ENCODE peak calls at places on chromosomes 13 and 19, in four cellular contexts. S is H1, C is HepG2, J is NT2/D1. F is an unnamed sample.

GRCh38 chr13:33610471-33611015 is 207.4 kb upstream of the RFC3 start:
- DNase-seq in S (peak; percentile 36), C (peak; percentile 95), J (no peak), F (no peak)

GRCh38 chr13:74210693-74211393 is 76.6 kb upstream of the KLF12 start:
- DNase-seq in S (no peak), C (no peak), J (no peak), F (peak; percentile 51)

GRCh38 chr13:21478881-21479808 is 20.0 kb upstream of the ZDHHC20 start:
- DNase-seq in S (no peak), C (peak; percentile 72), J (no peak), F (peak; percentile 20)

GRCh38 chr19:15649526-15649925 is 8.8 kb downstream of the CYP4F3 start:
- DNase-seq in S (no peak), C (no peak), J (no peak), F (no peak)

GRCh38 chr19:51131780-51132680 is 7.3 kb downstream of the SIGLEC9 start:
- DNase-seq in S (no peak), C (no peak), J (no peak), F (no peak)

GRCh38 chr13:65889368-65889767 is 1340.8 kb downstream of the PCDH9 start:
- DNase-seq in S (no peak), C (no peak), J (no peak), F (no peak)

GRCh38 chr19:6393074-6393981 is at the start of gene GTF2F1:
- DNase-seq in S (peak; percentile 79), C (peak; percentile 89), J (peak; percentile 93), F (peak; percentile 99)

GRCh38 chr19:41309225-41310030 is 544 bp upstream of the CCDC97 start:
- DNase-seq in S (no peak), C (no peak), J (no peak), F (no peak)

GRCh38 chr19:32354345-32354744 is 8.9 kb downstream of the ZNF507 start:
- DNase-seq in S (no peak), C (no peak), J (no peak), F (no peak)

GRCh38 chr19:29714953-29715694 is at the start of gene C19orf12:
- DNase-seq in S (no peak), C (peak; percentile 18), J (no peak), F (peak; percentile 79)

GRCh38 chr13:114131581-114132418 is 623 bp downstream of the RASA3 start:
- DNase-seq in S (no peak), C (no peak), J (no peak), F (no peak)

GRCh38 chr13:110405597-110406450 is 98.7 kb downstream of the COL4A2 start:
- DNase-seq in S (no peak), C (no peak), J (no peak), F (no peak)

GRCh38 chr19:55986487-55986886 is at the start of gene NLRP5:
- DNase-seq in S (no peak), C (no peak), J (no peak), F (no peak)

GRCh38 chr19:12938536-12939291 is at the start of gene CALR:
- DNase-seq in S (no peak), C (no peak), J (no peak), F (no peak)

GRCh38 chr13:75418997-75419396 is 63.0 kb downstream of the TBC1D4 start:
- DNase-seq in S (no peak), C (no peak), J (no peak), F (no peak)

GRCh38 chr19:36032251-36033104 is at the start of gene CLIP3:
- DNase-seq in S (no peak), C (no peak), J (no peak), F (no peak)

GRCh38 chr13:71880753-71881541 is 13.9 kb upstream of the DACH1 start:
- DNase-seq in S (no peak), C (no peak), J (no peak), F (no peak)

GRCh38 chr13:49936943-49937273 is 768 bp upstream of the SPRYD7 start:
- DNase-seq in S (no peak), C (no peak), J (no peak), F (peak; percentile 15)

GRCh38 chr19:32191921-32192320 is 153.5 kb upstream of the ZNF507 start:
- DNase-seq in S (no peak), C (no peak), J (no peak), F (no peak)

GRCh38 chr19:49488863-49489537 is 1.6 kb downstream of the RPL13A start:
- DNase-seq in S (no peak), C (no peak), J (no peak), F (no peak)

GRCh38 chr19:17579523-17580244 is 24.2 kb downstream of the COLGALT1 start:
- DNase-seq in S (peak; percentile 87), C (no peak), J (peak; percentile 72), F (peak; percentile 89)

GRCh38 chr13:47437411-47437810 is 540.6 kb upstream of the HTR2A start:
- DNase-seq in S (no peak), C (no peak), J (no peak), F (no peak)

GRCh38 chr19:39444598-39445257 is 654 bp upstream of the SUPT5H start:
- DNase-seq in S (no peak), C (no peak), J (no peak), F (no peak)

GRCh38 chr13:21031594-21031993 is 29.8 kb downstream of the LATS2 start:
- DNase-seq in S (no peak), C (no peak), J (no peak), F (no peak)

GRCh38 chr19:6500837-6501739 is 1.0 kb downstream of the TUBB4A start:
- DNase-seq in S (no peak), C (no peak), J (no peak), F (no peak)

GRCh38 chr19:3670258-3670795 is 29.9 kb downstream of the PIP5K1C start:
- DNase-seq in S (no peak), C (no peak), J (no peak), F (no peak)

GRCh38 chr13:30037766-30038165 is 187.3 kb upstream of the UBL3 start:
- DNase-seq in S (no peak), C (no peak), J (no peak), F (no peak)

GRCh38 chr13:113275387-113275786 is 21.7 kb upstream of the LAMP1 start:
- DNase-seq in S (no peak), C (peak; percentile 84), J (peak; percentile 32), F (peak; percentile 39)

GRCh38 chr13:45781553-45782326 is 69.8 kb downstream of the SIAH3 start:
- DNase-seq in S (no peak), C (no peak), J (no peak), F (peak; percentile 35)

GRCh38 chr19:46678110-46678732 is 17.2 kb upstream of the DACT3 start:
- DNase-seq in S (no peak), C (no peak), J (no peak), F (peak; percentile 79)

GRCh38 chr19:23565256-23565655 is 121.8 kb downstream of the ZNF675 start:
- DNase-seq in S (no peak), C (no peak), J (no peak), F (no peak)

GRCh38 chr19:23561341-23561740 is 125.7 kb downstream of the ZNF675 start:
- DNase-seq in S (no peak), C (no peak), J (no peak), F (no peak)

GRCh38 chr19:23560051-23560450 is 127.0 kb downstream of the ZNF675 start:
- DNase-seq in S (no peak), C (no peak), J (no peak), F (no peak)

GRCh38 chr19:23558541-23558940 is 128.5 kb downstream of the ZNF675 start:
- DNase-seq in S (no peak), C (no peak), J (no peak), F (no peak)

GRCh38 chr19:23563326-23563725 is 123.7 kb downstream of the ZNF675 start:
- DNase-seq in S (no peak), C (no peak), J (no peak), F (no peak)
- TF ChIP-seq SUZ12 in S (no peak), C (no peak), J (no peak), F (no peak)

GRCh38 chr13:95356916-95357315 is 55.7 kb upstream of the ABCC4 start:
- DNase-seq in S (no peak), C (no peak), J (no peak), F (no peak)

GRCh38 chr13:95357875-95358274 is 56.6 kb upstream of the ABCC4 start:
- DNase-seq in S (no peak), C (no peak), J (no peak), F (no peak)

GRCh38 chr13:95354680-95355487 is 53.6 kb upstream of the ABCC4 start:
- DNase-seq in S (no peak), C (peak; percentile 8), J (no peak), F (no peak)

GRCh38 chr13:95354156-95354555 is 52.9 kb upstream of the ABCC4 start:
- DNase-seq in S (no peak), C (no peak), J (no peak), F (no peak)

DNA sequence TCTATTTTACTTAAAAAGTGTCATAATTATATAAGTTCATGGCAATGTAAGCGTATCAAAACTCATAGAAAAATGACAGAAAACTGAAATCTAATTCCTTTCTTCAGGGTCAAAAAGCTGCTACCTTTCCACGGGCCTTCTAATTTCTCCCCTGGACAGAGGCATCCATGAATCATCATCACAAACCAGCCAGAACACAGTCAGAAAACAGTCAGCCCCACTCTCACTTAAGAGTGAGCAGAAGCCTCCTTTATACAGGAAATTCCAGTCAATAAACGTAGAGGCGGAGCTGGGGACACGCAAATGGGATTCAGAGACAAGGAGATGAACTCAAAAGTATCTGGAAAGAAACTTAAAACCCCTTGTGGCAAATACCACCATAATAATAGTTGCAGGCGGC is 54.2 kb upstream of the ABCC4 start:
- DNase-seq in S (no peak), C (no peak), J (no peak), F (no peak)
- TF ChIP-seq SUZ12 in S (no peak), C (no peak), J (no peak), F (no peak)

GRCh38 chr19:48393559-48394330 is at the start of gene GRIN2D:
- DNase-seq in S (no peak), C (no peak), J (no peak), F (peak; percentile 46)

GRCh38 chr19:48393196-48393558 is 291 bp upstream of the GRIN2D start:
- DNase-seq in S (no peak), C (no peak), J (no peak), F (no peak)

GRCh38 chr19:48395499-48395898 is 2.0 kb downstream of the GRIN2D start:
- DNase-seq in S (no peak), C (no peak), J (no peak), F (no peak)

GRCh38 chr19:48395170-48395455 is 1.6 kb downstream of the GRIN2D start:
- DNase-seq in S (no peak), C (no peak), J (no peak), F (no peak)

DNA sequence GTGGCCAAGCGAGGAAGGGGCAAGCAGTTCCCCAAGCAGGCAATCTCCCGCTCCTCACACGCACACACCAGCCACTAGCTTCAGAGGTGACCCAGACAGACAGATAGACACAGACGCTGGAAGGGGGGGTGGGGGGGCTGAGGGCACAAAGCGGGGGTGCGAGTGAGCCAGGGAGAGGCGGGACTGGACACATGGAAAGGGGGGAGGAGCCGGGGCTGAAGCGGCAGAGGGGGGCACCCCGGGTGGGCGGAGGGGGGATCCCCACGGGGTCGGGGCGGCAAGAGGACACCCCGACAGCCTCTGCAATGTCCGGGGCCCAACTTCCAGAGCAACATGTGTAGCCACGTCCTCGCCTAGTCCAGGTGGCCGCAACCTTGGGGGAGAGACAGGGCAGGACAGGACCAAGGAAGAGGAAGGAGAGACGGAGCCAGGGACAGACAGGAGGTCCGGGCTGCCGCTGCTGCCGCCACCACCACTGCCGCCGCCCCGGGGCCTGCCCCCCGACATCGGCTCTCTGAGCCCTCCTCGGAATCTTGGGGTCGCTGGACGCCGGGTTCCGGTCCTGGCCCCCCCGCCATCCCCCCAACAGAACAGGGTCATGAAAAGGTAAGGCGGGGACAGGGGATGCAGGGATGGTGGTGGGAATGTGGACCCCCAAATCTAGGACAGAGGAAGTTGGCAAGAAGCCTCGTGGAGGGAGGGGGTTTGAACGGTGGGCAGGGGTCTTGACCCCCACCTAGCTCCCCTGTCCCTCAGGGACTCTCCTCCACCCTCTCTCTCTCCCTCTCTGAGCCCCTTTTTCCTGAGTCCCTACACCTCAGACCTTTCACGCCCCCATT is 1.1 kb downstream of the GRIN2D start:
- DNase-seq in S (no peak), C (no peak), J (no peak), F (no peak)
- TF ChIP-seq SUZ12 in S (peak; percentile 37), C (no peak), J (peak; percentile 49), F (no peak)

GRCh38 chr13:102907886-102908515 is 62.2 kb downstream of the ERCC5 start:
- DNase-seq in S (no peak), C (no peak), J (no peak), F (no peak)
- TF ChIP-seq SUZ12 in S (no peak), C (no peak), J (no peak), F (no peak)